ENCODE peak calls at places on chromosomes 6 and 20, in eight cellular contexts. I, P, R, Q, U, T, B and A are unnamed samples.

GRCh38 chr6:110643175-110643574 is 166.8 kb upstream of the SLC22A16 start:
- DNase-seq in T (no peak), U (no peak), I (no peak), R (no peak), Q (peak), P (peak), B (no peak), A (peak)

GRCh38 chr6:11096109-11096508 is 2.5 kb downstream of the SMIM13 start:
- DNase-seq in P (peak), Q (peak), B (no peak), U (peak), T (peak), I (no peak), R (no peak), A (peak)

GRCh38 chr20:40579701-40580100 is 109.3 kb downstream of the MAFB start:
- DNase-seq in Q (no peak), B (no peak), P (no peak), U (no peak), T (no peak), I (no peak), R (no peak), A (no peak)

GRCh38 chr6:85468326-85468725 is 18.4 kb downstream of the NT5E start:
- DNase-seq in Q (no peak), I (no peak), B (no peak), R (no peak), P (no peak), U (peak), T (peak), A (peak)

GRCh38 chr20:25050501-25051350 is 7.2 kb downstream of the ACSS1 start:
- DNase-seq in B (no peak), P (no peak), U (no peak), Q (no peak), I (no peak), T (no peak), R (peak), A (no peak)

GRCh38 chr20:54680872-54681297 is 205.5 kb downstream of the DOK5 start:
- DNase-seq in U (peak), Q (peak), R (no peak), P (peak), B (peak), I (no peak), T (peak), A (peak)

GRCh38 chr20:40431112-40431511 is 257.9 kb downstream of the MAFB start:
- DNase-seq in P (no peak), I (no peak), U (no peak), R (no peak), B (no peak), Q (no peak), T (no peak), A (no peak)

GRCh38 chr6:26044140-26045045 is 42.8 kb upstream of the HFE start:
- DNase-seq in I (no peak), U (no peak), Q (no peak), B (no peak), R (peak), P (peak), T (peak), A (peak)

GRCh38 chr20:35314460-35315198 is 22.4 kb upstream of the FAM83C start:
- DNase-seq in R (no peak), Q (peak), I (no peak), P (no peak), B (no peak), T (peak), U (no peak), A (no peak)

GRCh38 chr20:24502184-24502583 is 32.8 kb downstream of the SYNDIG1 start:
- DNase-seq in P (peak), B (no peak), U (peak), R (no peak), I (no peak), T (peak), Q (peak), A (peak)

GRCh38 chr6:138116661-138116999 is 9.4 kb upstream of the PERP start:
- DNase-seq in P (no peak), U (no peak), R (no peak), B (no peak), Q (no peak), I (no peak), T (no peak), A (no peak)

GRCh38 chr6:105068407-105068806 is 111.4 kb downstream of the POPDC3 start:
- DNase-seq in Q (no peak), R (no peak), P (no peak), T (no peak), B (no peak), I (no peak), U (no peak), A (no peak)

GRCh38 chr20:24993337-24994185 is 1.0 kb upstream of the APMAP start:
- DNase-seq in U (no peak), T (peak), Q (peak), B (no peak), R (no peak), I (no peak), P (peak), A (peak)

GRCh38 chr6:2725999-2726567 is 24.6 kb downstream of the MYLK4 start:
- DNase-seq in U (no peak), R (no peak), T (peak), B (no peak), P (peak), I (no peak), Q (peak), A (no peak)

GRCh38 chr6:30782425-30783014 is 38.2 kb upstream of the IER3 start:
- DNase-seq in I (no peak), U (no peak), T (peak), R (no peak), Q (peak), P (peak), B (no peak), A (peak)

GRCh38 chr6:31446481-31446880 is 43.1 kb downstream of the MICA start:
- DNase-seq in I (no peak), T (peak), Q (peak), P (peak), U (no peak), B (no peak), R (no peak), A (no peak)

GRCh38 chr6:75331134-75331533 is 46.5 kb upstream of the TMEM30A start:
- DNase-seq in R (no peak), U (no peak), Q (peak), I (no peak), T (peak), P (peak), B (no peak), A (peak)

GRCh38 chr6:157620905-157621304 is 202.1 kb upstream of the SNX9 start:
- DNase-seq in Q (no peak), P (no peak), I (no peak), U (no peak), R (no peak), B (no peak), T (no peak), A (no peak)

GRCh38 chr6:141956046-141956761 is 176.5 kb upstream of the GJE1 start:
- DNase-seq in Q (no peak), I (no peak), B (peak), T (peak), R (no peak), U (no peak), P (peak), A (peak)

GRCh38 chr6:132261354-132261753 is 139.9 kb downstream of the MOXD1 start:
- DNase-seq in B (no peak), Q (no peak), P (no peak), R (no peak), U (no peak), T (peak), I (no peak), A (no peak)

GRCh38 chr6:132256457-132256856 is 144.8 kb downstream of the MOXD1 start:
- DNase-seq in R (no peak), I (no peak), T (no peak), U (no peak), P (no peak), B (no peak), Q (no peak), A (no peak)

GRCh38 chr6:132257561-132257960 is 143.7 kb downstream of the MOXD1 start:
- DNase-seq in B (no peak), Q (no peak), T (no peak), I (no peak), R (no peak), U (no peak), P (no peak), A (no peak)

GRCh38 chr6:132264101-132264500 is 137.2 kb downstream of the MOXD1 start:
- DNase-seq in Q (no peak), T (no peak), R (no peak), U (no peak), I (no peak), P (no peak), B (no peak), A (no peak)

DNA sequence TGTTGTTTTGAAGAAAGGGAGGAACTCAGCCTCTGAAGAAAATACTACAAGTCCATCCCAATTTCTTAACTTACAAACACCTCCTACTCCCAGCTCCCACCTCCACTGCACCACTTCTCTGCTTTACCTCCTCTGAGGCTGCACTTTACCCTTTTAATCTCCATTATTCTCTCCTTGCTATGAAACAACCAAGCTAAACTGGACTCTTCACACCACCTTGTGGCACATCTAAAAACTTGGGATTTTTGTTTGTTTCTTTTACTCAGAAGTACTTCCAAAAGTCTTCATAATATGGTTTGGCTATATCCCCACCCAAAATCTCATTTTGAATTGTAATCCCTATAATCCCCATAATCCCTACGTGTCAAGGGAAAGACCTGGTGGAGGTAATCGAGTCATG is 142.2 kb downstream of the MOXD1 start:
- DNase-seq in R (no peak), Q (peak), B (no peak), I (no peak), P (peak), T (peak), U (no peak), A (peak)
- TF ChIP-seq CTCF in R (no peak), Q (peak), B (peak), I (peak), P (peak), T (peak), U (peak), A (peak)

GRCh38 chr6:42230320-42231034 is 12.8 kb upstream of the MRPS10 start:
- DNase-seq in P (peak), U (no peak), Q (no peak), T (no peak), I (no peak), R (no peak), B (no peak), A (no peak)
- TF ChIP-seq CTCF in P (peak), U (peak), Q (peak), T (peak), I (peak), R (no peak), B (peak), A (peak)

GRCh38 chr6:13795041-13795748 is 19.2 kb downstream of the MCUR1 start:
- DNase-seq in P (peak), U (peak), T (peak), Q (peak), I (peak), B (peak), R (peak), A (peak)

GRCh38 chr6:13794184-13794583 is 20.2 kb downstream of the MCUR1 start:
- DNase-seq in Q (peak), P (peak), T (peak), B (peak), I (no peak), U (no peak), R (no peak), A (peak)

GRCh38 chr6:13800615-13801014 is 13.7 kb downstream of the MCUR1 start:
- DNase-seq in B (no peak), P (no peak), T (no peak), Q (no peak), R (no peak), U (no peak), I (no peak), A (no peak)

GRCh38 chr6:13796781-13797180 is 17.6 kb downstream of the MCUR1 start:
- DNase-seq in R (no peak), P (no peak), Q (no peak), B (no peak), I (no peak), T (no peak), U (no peak), A (no peak)
- TF ChIP-seq CTCF in R (no peak), P (no peak), Q (no peak), B (no peak), I (no peak), T (no peak), U (no peak), A (no peak)

DNA sequence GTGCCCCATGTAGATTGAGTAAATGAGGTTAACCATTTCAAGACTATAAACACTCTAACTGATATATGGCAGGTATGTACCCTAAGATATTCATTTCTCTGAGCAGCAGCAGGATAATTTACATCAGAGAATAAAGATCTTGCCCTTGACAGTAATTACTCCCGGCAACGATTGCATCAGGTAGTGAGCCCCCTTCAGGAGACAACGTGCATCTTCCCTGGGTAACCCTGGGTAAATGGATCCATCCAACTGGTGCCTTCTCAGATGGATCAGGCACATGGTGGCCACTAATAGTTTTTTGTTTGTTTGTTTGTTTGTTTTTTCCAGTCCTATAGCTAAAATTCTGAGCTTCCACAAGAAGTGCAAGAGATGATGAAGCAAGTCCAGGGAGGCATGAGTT is 469.4 kb upstream of the SLC35B3 start:
- DNase-seq in B (no peak), U (peak), Q (no peak), R (no peak), P (no peak), T (no peak), I (no peak), A (no peak)
- TF ChIP-seq CTCF in B (peak), U (peak), Q (no peak), R (no peak), P (peak), T (no peak), I (peak), A (peak)

GRCh38 chr6:161837449-161837735 is 563.5 kb upstream of the AGPAT4 start:
- DNase-seq in I (no peak), U (no peak), Q (no peak), B (no peak), T (no peak), P (no peak), R (no peak), A (no peak)

GRCh38 chr6:161833099-161833860 is 559.4 kb upstream of the AGPAT4 start:
- DNase-seq in U (no peak), R (no peak), B (peak), I (no peak), T (no peak), Q (no peak), P (no peak), A (no peak)

GRCh38 chr6:161836643-161837448 is 563.0 kb upstream of the AGPAT4 start:
- DNase-seq in U (no peak), B (no peak), T (no peak), R (no peak), Q (peak), I (no peak), P (peak), A (no peak)

GRCh38 chr6:161837854-161838253 is 564.0 kb upstream of the AGPAT4 start:
- DNase-seq in U (no peak), R (no peak), I (no peak), Q (peak), P (peak), B (no peak), T (no peak), A (no peak)

GRCh38 chr6:161835426-161836029 is 561.7 kb upstream of the AGPAT4 start:
- DNase-seq in Q (no peak), R (no peak), I (no peak), U (no peak), P (peak), T (no peak), B (no peak), A (no peak)
- TF ChIP-seq CTCF in Q (no peak), R (no peak), I (peak), U (no peak), P (peak), T (peak), B (peak), A (no peak)

GRCh38 chr6:137028912-137029311 is 15.9 kb downstream of the IL20RA start:
- DNase-seq in T (no peak), Q (no peak), U (no peak), I (no peak), R (no peak), B (no peak), P (no peak), A (no peak)
- TF ChIP-seq CTCF in T (no peak), Q (no peak), U (no peak), I (no peak), R (no peak), B (no peak), P (no peak), A (no peak)

GRCh38 chr6:43724914-43725642 is 37.5 kb upstream of the MRPS18A start:
- DNase-seq in P (peak), I (no peak), R (peak), B (peak), T (peak), Q (peak), U (no peak), A (peak)

GRCh38 chr6:43722920-43723565 is 35.5 kb upstream of the MRPS18A start:
- DNase-seq in Q (no peak), T (peak), I (no peak), R (no peak), B (no peak), P (no peak), U (no peak), A (no peak)

GRCh38 chr6:43724354-43724753 is 36.8 kb upstream of the MRPS18A start:
- DNase-seq in P (no peak), T (no peak), I (no peak), Q (no peak), B (no peak), R (no peak), U (no peak), A (no peak)

GRCh38 chr6:43725643-43726580 is 38.3 kb upstream of the MRPS18A start:
- DNase-seq in U (no peak), Q (no peak), T (no peak), R (no peak), P (no peak), B (no peak), I (no peak), A (no peak)

GRCh38 chr6:43723737-43724295 is 36.2 kb upstream of the MRPS18A start:
- DNase-seq in R (peak), Q (peak), T (peak), P (peak), U (peak), I (peak), B (peak), A (no peak)
- TF ChIP-seq CTCF in R (peak), Q (peak), T (peak), P (peak), U (peak), I (peak), B (peak), A (peak)

GRCh38 chr6:140052757-140053729 is 678.6 kb upstream of the CITED2 start:
- DNase-seq in U (no peak), T (peak), R (peak), P (peak), B (no peak), I (no peak), Q (peak), A (peak)
- TF ChIP-seq CTCF in U (peak), T (peak), R (no peak), P (peak), B (peak), I (peak), Q (peak), A (peak)

GRCh38 chr6:89368107-89368506 is 15.6 kb upstream of the UBE2J1 start:
- DNase-seq in U (no peak), Q (no peak), R (peak), P (peak), B (no peak), T (peak), I (peak), A (peak)

GRCh38 chr6:89371849-89372505 is 19.5 kb upstream of the UBE2J1 start:
- DNase-seq in Q (no peak), B (no peak), R (peak), I (peak), T (peak), P (peak), U (peak), A (peak)

GRCh38 chr6:89364586-89364985 is 12.1 kb upstream of the UBE2J1 start:
- DNase-seq in T (no peak), P (no peak), U (no peak), R (no peak), I (no peak), Q (no peak), B (no peak), A (no peak)

GRCh38 chr6:89372506-89372901 is 20.0 kb upstream of the UBE2J1 start:
- DNase-seq in U (no peak), B (no peak), T (no peak), R (no peak), Q (no peak), I (no peak), P (no peak), A (no peak)

DNA sequence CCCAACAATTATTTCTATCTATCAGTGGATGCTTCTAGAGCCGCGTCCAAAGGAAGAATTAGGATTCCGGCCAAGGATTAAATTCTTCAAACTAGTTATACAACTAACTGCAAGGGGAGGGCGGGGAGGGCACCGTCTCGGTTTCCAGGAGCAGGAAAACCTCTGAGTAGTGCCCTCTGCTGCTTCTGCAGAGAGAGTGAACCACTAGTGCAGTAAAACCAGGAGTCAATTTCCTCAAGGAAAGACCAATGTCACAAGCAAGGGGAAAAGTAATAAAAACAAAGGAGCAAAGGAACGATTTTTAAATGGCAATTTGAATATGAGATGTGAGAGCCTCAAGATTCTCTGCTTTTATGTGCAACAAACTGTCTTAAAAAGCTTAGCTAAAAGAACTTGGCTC is 16.5 kb upstream of the UBE2J1 start:
- DNase-seq in Q (peak), I (no peak), U (peak), P (peak), T (peak), B (no peak), R (peak), A (peak)
- TF ChIP-seq CTCF in Q (peak), I (peak), U (peak), P (peak), T (peak), B (peak), R (peak), A (peak)